ENCODE peak calls at places on chromosomes 5 and 9, in ten cellular contexts. W is GM23338, Z is heart left ventricle, B is pancreas, K is HCT116, O is foreskin fibroblast, H is neural progenitor cell, L is cardiac fibroblast, T is BJ, E is cardiac muscle cell. V is an unnamed sample.

GRCh38 chr9:109901191-109901590 is 121.2 kb downstream of the PALM2AKAP2 start:
- DNase-seq in W (no peak), Z (no peak), B (no peak), K (no peak), O (peak), H (no peak), L (peak), T (no peak), E (no peak), V (no peak)

GRCh38 chr5:68154119-68154857 is 61.3 kb upstream of the PIK3R1 start:
- DNase-seq in W (no peak), Z (no peak), B (no peak), K (no peak), O (no peak), H (no peak), L (no peak), T (no peak), E (no peak), V (no peak)

GRCh38 chr9:133514475-133515239 is 10.1 kb downstream of the MYMK start:
- DNase-seq in W (no peak), Z (peak), B (peak), K (no peak), O (no peak), H (no peak), L (no peak), T (no peak), E (no peak), V (no peak)

GRCh38 chr9:86102626-86103025 is 3.3 kb upstream of the GOLM1 start:
- DNase-seq in W (no peak), Z (no peak), B (no peak), K (no peak), O (no peak), H (no peak), L (no peak), T (no peak), E (no peak), V (no peak)

GRCh38 chr9:20985851-20986600 is 45.4 kb downstream of the HACD4 start:
- DNase-seq in W (no peak), Z (no peak), B (no peak), K (no peak), O (peak), H (no peak), L (no peak), T (no peak), E (no peak), V (no peak)

GRCh38 chr5:73158313-73158712 is 14.7 kb upstream of the TMEM174 start:
- DNase-seq in W (no peak), Z (no peak), B (no peak), K (no peak), O (no peak), H (no peak), L (no peak), T (no peak), E (no peak), V (no peak)

GRCh38 chr5:2876183-2876582 is 124.7 kb upstream of the IRX2 start:
- DNase-seq in W (no peak), Z (no peak), B (no peak), K (no peak), O (no peak), H (no peak), L (no peak), T (no peak), E (no peak), V (no peak)

GRCh38 chr9:129939426-129939825 is 103.6 kb downstream of the FNBP1 start:
- DNase-seq in W (no peak), Z (no peak), B (no peak), K (no peak), O (no peak), H (no peak), L (no peak), T (no peak), E (no peak), V (no peak)

GRCh38 chr5:152622628-152623027 is 217.5 kb upstream of the NMUR2 start:
- DNase-seq in W (peak), Z (peak), B (no peak), K (no peak), O (no peak), H (no peak), L (no peak), T (no peak), E (no peak), V (no peak)

GRCh38 chr9:130156672-130157071 is 15.5 kb upstream of the NCS1 start:
- DNase-seq in W (no peak), Z (no peak), B (peak), K (no peak), O (no peak), H (no peak), L (no peak), T (no peak), E (no peak), V (no peak)

GRCh38 chr5:42759456-42759855 is 2.8 kb downstream of the CCDC152 start:
- DNase-seq in W (no peak), Z (no peak), B (no peak), K (no peak), O (peak), H (no peak), L (peak), T (no peak), E (no peak), V (no peak)

GRCh38 chr5:122313001-122313402 is 965 bp downstream of the SNCAIP start:
- DNase-seq in W (peak), Z (no peak), B (no peak), K (no peak), O (no peak), H (peak), L (peak), T (no peak), E (no peak), V (no peak)

GRCh38 chr9:9556865-9557803 is 1055.7 kb downstream of the PTPRD start:
- DNase-seq in W (peak), Z (no peak), B (no peak), K (no peak), O (no peak), H (no peak), L (no peak), T (no peak), E (no peak), V (no peak)

GRCh38 chr9:9558907-9559306 is 1053.9 kb downstream of the PTPRD start:
- DNase-seq in W (no peak), Z (no peak), B (no peak), K (no peak), O (no peak), H (no peak), L (no peak), T (no peak), E (no peak), V (no peak)

GRCh38 chr9:9552665-9553064 is 1060.1 kb downstream of the PTPRD start:
- DNase-seq in W (no peak), Z (no peak), B (no peak), K (no peak), O (no peak), H (no peak), L (no peak), T (no peak), E (no peak), V (no peak)

GRCh38 chr9:9560382-9561035 is 1052.3 kb downstream of the PTPRD start:
- DNase-seq in W (no peak), Z (no peak), B (no peak), K (no peak), O (no peak), H (no peak), L (no peak), T (no peak), E (no peak), V (no peak)

DNA sequence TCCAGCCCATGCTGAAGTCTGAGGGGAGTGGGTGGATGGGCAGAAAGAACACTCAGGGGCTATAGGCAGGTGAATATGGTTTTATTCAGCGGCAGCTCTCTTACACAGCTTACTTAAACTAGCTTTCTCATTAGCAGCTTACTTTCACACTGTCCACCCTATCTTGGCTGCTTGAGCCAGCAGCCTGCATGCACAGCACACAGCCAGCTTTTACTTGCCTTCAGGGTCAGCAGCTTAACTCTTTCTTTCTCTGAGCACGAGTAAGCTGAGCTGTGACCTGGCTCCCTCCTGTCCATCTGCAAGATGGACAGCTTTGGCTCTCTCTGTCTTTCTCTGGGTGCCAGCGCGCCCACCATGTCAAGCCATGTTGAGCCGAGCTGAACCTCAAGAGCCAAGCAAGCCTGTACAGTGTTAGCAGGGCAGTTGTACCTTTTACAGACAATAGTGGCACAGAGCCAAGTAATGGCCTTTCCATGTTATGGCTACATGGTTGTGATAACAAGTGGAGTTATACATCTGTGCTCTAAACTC is 1054.9 kb downstream of the PTPRD start:
- DNase-seq in W (peak), Z (no peak), B (no peak), K (no peak), O (no peak), H (peak), L (no peak), T (no peak), E (no peak), V (no peak)
- H3K4me3 ChIP-seq in W (peak), Z (no peak), B (no peak), K (no peak), O (no peak), H (no peak), L (no peak), T (no peak), E (no peak), V (no peak)

GRCh38 chr5:136066705-136067271 is 38.0 kb downstream of the TGFBI start:
- DNase-seq in W (peak), Z (peak), B (peak), K (no peak), O (peak), H (no peak), L (peak), T (no peak), E (no peak), V (peak)
- TF ChIP-seq CTCF in W (no peak), Z (no peak), B (no peak), K (no peak), O (peak), H (no peak), L (peak), T (peak), E (peak), V (peak)

GRCh38 chr9:136664799-136665082 is 2.0 kb downstream of the EGFL7 start:
- DNase-seq in W (peak), Z (no peak), B (peak), K (no peak), O (no peak), H (no peak), L (no peak), T (no peak), E (no peak), V (no peak)
- H3K4me3 ChIP-seq in W (peak), Z (peak), B (peak), K (peak), O (no peak), H (no peak), L (no peak), T (no peak), E (no peak), V (no peak)

DNA sequence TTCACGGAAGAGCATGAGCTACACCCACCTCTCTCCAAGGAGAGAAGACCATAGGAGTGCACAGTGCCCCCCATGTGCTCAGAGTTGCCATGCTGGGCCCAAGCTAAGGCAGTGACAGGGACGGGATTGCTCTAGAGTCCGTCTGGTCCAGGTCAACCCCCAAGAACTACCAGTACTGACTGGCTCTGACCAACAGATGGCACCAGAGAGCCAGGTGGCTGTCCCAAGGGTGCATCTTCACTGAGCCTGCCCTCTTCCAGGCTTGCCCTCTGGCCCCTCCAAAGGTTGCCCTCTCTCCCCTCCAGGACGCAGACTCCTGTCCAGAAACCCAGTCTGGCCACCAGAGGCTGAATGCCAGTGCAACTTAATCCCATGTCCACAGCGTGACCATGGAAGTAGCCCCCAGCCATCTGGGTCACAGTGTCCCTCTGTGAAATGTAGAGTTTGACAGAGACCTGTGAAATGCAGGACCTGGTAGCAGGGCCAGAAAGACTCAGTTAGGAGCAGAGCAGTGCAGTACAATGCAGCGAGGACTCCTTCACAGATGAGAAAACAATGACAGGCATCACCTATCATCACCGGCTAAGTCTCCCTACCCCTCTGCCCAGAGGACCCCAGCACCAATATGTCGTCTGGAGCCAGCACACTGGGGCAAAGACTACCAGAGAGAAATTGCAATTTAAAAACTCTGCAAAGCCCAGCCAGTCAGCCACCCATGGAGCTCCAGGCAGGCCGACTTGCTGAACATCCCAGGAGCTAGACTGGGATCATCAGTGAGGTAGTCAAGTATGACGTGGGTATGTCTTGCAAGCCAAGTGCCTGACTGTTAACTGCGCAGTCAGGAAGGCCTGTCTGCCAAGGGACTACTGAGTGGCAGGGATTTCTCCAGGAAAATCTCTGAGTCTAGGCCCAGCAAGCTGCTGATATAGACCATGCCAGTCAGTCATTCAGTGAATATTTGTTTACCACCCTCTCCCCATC is 7.7 kb upstream of the SKP1 start:
- DNase-seq in W (peak), Z (peak), B (peak), K (peak), O (peak), H (peak), L (peak), T (no peak), E (peak), V (peak)
- TF ChIP-seq CTCF in W (peak), Z (peak), B (peak), K (no peak), O (peak), H (peak), L (peak), T (peak), E (peak), V (peak)

GRCh38 chr5:132673939-132674630 is at the start of gene IL4:
- DNase-seq in W (no peak), Z (no peak), B (no peak), K (no peak), O (no peak), H (no peak), L (no peak), T (no peak), E (no peak), V (no peak)
- H3K4me3 ChIP-seq in W (no peak), Z (no peak), B (no peak), K (peak), O (no peak), H (no peak), L (peak), T (peak), E (no peak), V (no peak)

GRCh38 chr5:126848253-126848652 is 71.3 kb downstream of the LMNB1 start:
- DNase-seq in W (no peak), Z (no peak), B (no peak), K (no peak), O (no peak), H (no peak), L (no peak), T (no peak), E (no peak), V (no peak)

GRCh38 chr5:126846344-126846743 is 69.4 kb downstream of the LMNB1 start:
- DNase-seq in W (peak), Z (no peak), B (no peak), K (no peak), O (peak), H (no peak), L (peak), T (no peak), E (no peak), V (no peak)

GRCh38 chr5:126846756-126847155 is 69.8 kb downstream of the LMNB1 start:
- DNase-seq in W (peak), Z (no peak), B (no peak), K (no peak), O (no peak), H (no peak), L (no peak), T (no peak), E (no peak), V (no peak)

GRCh38 chr5:126849101-126849678 is 72.3 kb downstream of the LMNB1 start:
- DNase-seq in W (no peak), Z (no peak), B (no peak), K (no peak), O (no peak), H (no peak), L (peak), T (no peak), E (peak), V (no peak)

GRCh38 chr5:126847318-126848221 is 70.6 kb downstream of the LMNB1 start:
- DNase-seq in W (no peak), Z (no peak), B (no peak), K (no peak), O (no peak), H (no peak), L (peak), T (no peak), E (no peak), V (no peak)
- TF ChIP-seq CTCF in W (no peak), Z (no peak), B (no peak), K (no peak), O (no peak), H (no peak), L (no peak), T (no peak), E (no peak), V (no peak)

GRCh38 chr5:150411245-150411979 is 1.3 kb downstream of the CD74 start:
- DNase-seq in W (peak), Z (peak), B (no peak), K (no peak), O (no peak), H (peak), L (peak), T (no peak), E (peak), V (no peak)
- H3K4me3 ChIP-seq in W (peak), Z (peak), B (peak), K (no peak), O (no peak), H (no peak), L (no peak), T (no peak), E (no peak), V (no peak)

GRCh38 chr9:19036611-19037010 is 3.6 kb upstream of the SAXO1 start:
- DNase-seq in W (no peak), Z (no peak), B (no peak), K (no peak), O (no peak), H (no peak), L (no peak), T (no peak), E (no peak), V (no peak)
- TF ChIP-seq CTCF in W (peak), Z (no peak), B (no peak), K (no peak), O (no peak), H (no peak), L (peak), T (peak), E (no peak), V (no peak)

DNA sequence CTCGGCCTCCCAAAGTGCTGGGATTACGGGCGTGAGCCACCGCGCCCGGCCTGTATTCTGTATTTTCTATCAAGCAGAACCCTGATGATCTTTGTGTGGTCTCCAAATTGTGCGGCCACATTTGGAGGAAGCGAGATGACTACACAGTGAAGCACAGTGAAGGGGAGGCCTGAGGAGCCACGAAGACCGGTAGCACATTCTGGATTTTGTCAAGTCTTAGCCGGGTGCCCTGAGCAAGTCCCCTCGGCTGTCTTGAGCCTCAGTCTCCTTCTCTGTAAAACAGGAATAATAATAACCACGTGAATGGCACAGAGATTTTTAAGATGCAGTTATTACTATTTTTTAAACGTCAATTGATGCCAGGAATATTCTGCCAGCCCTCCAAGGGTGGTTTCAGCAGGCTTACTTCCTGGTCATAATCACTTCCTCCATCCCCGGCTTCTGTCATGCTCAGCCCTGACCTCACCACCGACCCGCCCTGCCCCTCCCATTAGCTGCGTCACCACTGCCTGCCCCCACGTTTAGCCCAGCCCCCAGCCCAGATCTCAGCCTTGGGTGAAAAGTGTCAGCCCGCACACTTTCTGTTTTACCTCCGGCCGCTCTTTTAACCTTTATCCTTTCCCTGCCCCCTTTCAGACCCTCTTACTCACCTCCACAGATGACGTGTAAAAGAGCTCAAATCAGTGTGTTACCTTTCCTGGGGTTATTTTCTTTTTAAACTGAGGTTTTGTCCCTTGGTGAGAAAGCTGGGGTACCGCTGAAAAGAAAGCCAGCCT is 27.0 kb upstream of the ERGIC1 start:
- DNase-seq in W (peak), Z (peak), B (peak), K (peak), O (peak), H (peak), L (peak), T (no peak), E (peak), V (peak)
- H3K4me3 ChIP-seq in W (peak), Z (peak), B (peak), K (peak), O (no peak), H (no peak), L (no peak), T (no peak), E (no peak), V (no peak)

V was measured in Caco-2.